ENCODE peak calls at places on chromosomes 3 and 15, in four cellular contexts. B is PC-3, L is GM23248, F is MM.1S. Y is an unnamed sample. For H3F3A and H4K20me1, the result is how much of the 10 kb centered on the place peaks cover.

GRCh38 chr3:119898478-119899177 is 116.7 kb downstream of the NR1I2 start:
- DNase-seq in B (peak), L (peak), F (no peak), Y (no peak)

GRCh38 chr15:35912196-35912595 is 366.2 kb upstream of the DPH6 start:
- DNase-seq in B (peak), L (peak), F (no peak), Y (no peak)

GRCh38 chr3:185630182-185630622 is 44.1 kb downstream of the SENP2 start:
- DNase-seq in B (peak), L (peak), F (no peak), Y (no peak)

GRCh38 chr3:115019900-115020299 is 127.2 kb downstream of the ZBTB20 start:
- DNase-seq in B (no peak), L (no peak), F (no peak), Y (no peak)

GRCh38 chr3:128492353-128493220 is at the start of gene GATA2:
- DNase-seq in B (peak), L (peak), F (no peak), Y (no peak)

GRCh38 chr3:57228734-57229505 is 1.4 kb downstream of the APPL1 start:
- DNase-seq in B (peak), L (peak), F (no peak), Y (no peak)

GRCh38 chr3:11211531-11212300 is 57.4 kb downstream of the HRH1 start:
- DNase-seq in B (no peak), L (peak), F (no peak), Y (no peak)

GRCh38 chr3:27114684-27115083 is 254.5 kb downstream of the NEK10 start:
- DNase-seq in B (peak), L (peak), F (no peak), Y (no peak)

GRCh38 chr3:139611540-139611939 is 66.2 kb downstream of the NMNAT3 start:
- DNase-seq in B (no peak), L (no peak), F (no peak), Y (no peak)

GRCh38 chr15:75307778-75308390 is 25.2 kb downstream of the GOLGA6D start:
- DNase-seq in B (peak), L (peak), F (peak), Y (peak)

GRCh38 chr3:48465531-48466378 is 19.2 kb downstream of the ATRIP start:
- DNase-seq in B (peak), L (peak), F (peak), Y (peak)

GRCh38 chr3:72665701-72666443 is 182.4 kb downstream of the SHQ1 start:
- DNase-seq in B (peak), L (peak), F (peak), Y (peak)

GRCh38 chr3:184564685-184565385 is 3.2 kb downstream of the EPHB3 start:
- DNase-seq in B (no peak), L (no peak), F (no peak), Y (no peak)

GRCh38 chr3:159724627-159725026 is 264.0 kb upstream of the IL12A start:
- DNase-seq in B (peak), L (peak), F (peak), Y (no peak)

GRCh38 chr3:79011821-79012529 is 755.8 kb downstream of the ROBO1 start:
- DNase-seq in B (no peak), L (no peak), F (no peak), Y (no peak)

GRCh38 chr3:198080521-198081384 is 120.7 kb downstream of the LMLN start:
- DNase-seq in B (peak), L (peak), F (peak), Y (peak)

GRCh38 chr3:101902041-101902440 is 52.7 kb downstream of the NFKBIZ start:
- DNase-seq in B (peak), L (peak), F (no peak), Y (peak)

GRCh38 chr15:59274126-59274970 is 67.7 kb downstream of the LDHAL6B start:
- DNase-seq in B (peak), L (peak), F (no peak), Y (no peak)

GRCh38 chr3:11582123-11582968 is 61.4 kb downstream of the VGLL4 start:
- DNase-seq in B (no peak), L (peak), F (no peak), Y (no peak)

GRCh38 chr15:41367418-41367817 is 34.7 kb downstream of the NUSAP1 start:
- DNase-seq in B (no peak), L (no peak), F (no peak), Y (no peak)

GRCh38 chr15:65418596-65418995 is 4.2 kb downstream of the IGDCC4 start:
- DNase-seq in B (no peak), L (no peak), F (no peak), Y (no peak)
- H3F3A ChIP-seq in B (under half), L (under half), F (under half), Y (under half)

GRCh38 chr3:12658593-12659058 is 5.3 kb downstream of the RAF1 start:
- DNase-seq in B (peak), L (peak), F (no peak), Y (no peak)
- H4K20me1 ChIP-seq in B (half or more), L (under half), F (half or more), Y (half or more)

DNA sequence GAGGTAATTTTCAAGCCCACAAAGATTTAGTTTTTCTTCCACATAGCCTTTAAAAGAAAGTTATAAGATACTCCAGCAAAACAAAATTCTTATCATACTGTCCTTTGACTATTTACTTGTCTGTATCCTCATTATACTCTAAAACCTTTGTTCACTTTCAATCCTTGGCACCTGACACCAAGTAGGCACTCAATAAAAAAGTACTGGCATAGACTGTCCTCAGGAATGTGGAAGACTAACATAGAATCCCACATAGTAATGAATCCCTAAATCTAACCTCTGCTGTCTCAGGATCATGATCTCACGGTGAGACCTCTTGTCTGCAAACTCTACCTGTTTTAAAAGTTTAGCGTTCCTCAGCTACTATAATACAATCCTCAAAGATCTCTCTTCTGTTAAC is 21.6 kb downstream of the PHC3 start:
- DNase-seq in B (no peak), L (no peak), F (no peak), Y (no peak)
- H3K27ac ChIP-seq in B (no peak), L (no peak), F (peak), Y (no peak)

GRCh38 chr3:155271343-155271613 is 22.2 kb downstream of the STRIT1 start:
- DNase-seq in B (no peak), L (no peak), F (no peak), Y (no peak)

GRCh38 chr3:155270063-155270462 is 23.4 kb downstream of the STRIT1 start:
- DNase-seq in B (peak), L (no peak), F (no peak), Y (no peak)

GRCh38 chr3:155270485-155271342 is 22.8 kb downstream of the STRIT1 start:
- DNase-seq in B (peak), L (peak), F (peak), Y (peak)
- H3F3A ChIP-seq in B (under half), L (under half), F (under half), Y (under half)

GRCh38 chr15:98954411-98954810 is 53.2 kb downstream of the PGPEP1L start:
- DNase-seq in B (no peak), L (peak), F (no peak), Y (no peak)
- H4K20me1 ChIP-seq in B (under half), L (under half), F (under half), Y (under half)

DNA sequence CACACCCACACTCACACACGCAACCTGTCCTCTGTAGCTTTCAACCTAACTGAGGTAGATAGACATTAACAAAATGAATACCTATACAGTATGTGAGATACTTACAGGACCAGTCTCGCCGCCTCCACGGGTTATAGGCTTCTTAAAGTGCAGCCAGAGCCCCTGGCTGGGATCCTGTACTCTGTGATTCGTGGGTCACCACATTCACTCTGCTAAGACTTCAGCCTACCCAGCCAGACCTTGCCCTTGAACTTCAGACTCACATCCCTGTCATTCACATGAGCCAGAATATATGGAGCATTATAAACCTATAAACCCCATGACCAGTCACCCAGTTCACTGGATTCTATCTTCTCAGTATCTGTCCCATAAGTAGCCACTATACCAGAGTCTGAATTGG is 1.4 kb downstream of the DLEC1 start:
- DNase-seq in B (no peak), L (no peak), F (no peak), Y (no peak)
- H3K27ac ChIP-seq in B (no peak), L (no peak), F (no peak), Y (no peak)

Y was measured in PC-9.